ENCODE peak calls at places on chromosomes 16 and 17, in four cellular contexts. P is IMR-90, G is K562, C is GM12878. U is an unnamed sample.

GRCh38 chr17:78176548-78177025 is 8.2 kb downstream of the SYNGR2 start:
- DNase-seq in P (peak), G (peak), C (no peak), U (peak)

GRCh38 chr16:19105891-19106624 is 7.7 kb upstream of the ITPRIPL2 start:
- DNase-seq in P (peak), G (no peak), C (no peak), U (no peak)

GRCh38 chr16:69859105-69859969 is 91.8 kb upstream of the CLEC18A start:
- DNase-seq in P (no peak), G (peak), C (no peak), U (peak)

GRCh38 chr17:27577124-27577761 is 53.7 kb upstream of the LGALS9 start:
- DNase-seq in P (peak), G (peak), C (no peak), U (peak)

GRCh38 chr16:66662445-66663194 is 33.9 kb downstream of the CMTM4 start:
- DNase-seq in P (peak), G (peak), C (no peak), U (no peak)

GRCh38 chr17:75345514-75346167 is 56.4 kb upstream of the SLC25A19 start:
- DNase-seq in P (no peak), G (peak), C (peak), U (no peak)

GRCh38 chr17:49850772-49851386 is 3.0 kb upstream of the TAC4 start:
- DNase-seq in P (no peak), G (no peak), C (no peak), U (no peak)

GRCh38 chr17:17694229-17695081 is 13.2 kb downstream of the RAI1 start:
- DNase-seq in P (peak), G (peak), C (no peak), U (peak)

GRCh38 chr17:63984206-63984605 is 11.5 kb upstream of the SCN4A start:
- DNase-seq in P (peak), G (no peak), C (no peak), U (no peak)

GRCh38 chr17:2075336-2076056 is 20.6 kb downstream of the HIC1 start:
- DNase-seq in P (peak), G (no peak), C (no peak), U (no peak)

GRCh38 chr17:64741924-64742670 is 80.0 kb upstream of the SMURF2 start:
- DNase-seq in P (peak), G (no peak), C (no peak), U (no peak)

GRCh38 chr17:30824356-30825145 is at the start of gene CRLF3:
- DNase-seq in P (peak), G (peak), C (peak), U (peak)

GRCh38 chr16:78775161-78775561 is 675.7 kb downstream of the WWOX start:
- DNase-seq in P (no peak), G (no peak), C (no peak), U (no peak)

GRCh38 chr16:78763821-78764440 is 664.5 kb downstream of the WWOX start:
- DNase-seq in P (no peak), G (no peak), C (no peak), U (no peak)

GRCh38 chr16:1974157-1975070 is 2.6 kb downstream of the TBL3 start:
- DNase-seq in P (no peak), G (no peak), C (no peak), U (no peak)

GRCh38 chr17:42991471-42991870 is 6.7 kb upstream of the RPL27 start:
- DNase-seq in P (no peak), G (no peak), C (no peak), U (no peak)

GRCh38 chr17:65553646-65554567 is 7.5 kb downstream of the AXIN2 start:
- DNase-seq in P (peak), G (no peak), C (no peak), U (no peak)

GRCh38 chr17:9389116-9389515 is 186.5 kb downstream of the STX8 start:
- DNase-seq in P (peak), G (no peak), C (peak), U (no peak)

GRCh38 chr17:65698381-65699061 is 137.1 kb upstream of the AXIN2 start:
- DNase-seq in P (peak), G (no peak), C (no peak), U (no peak)

GRCh38 chr16:86878290-86879160 is 300.2 kb downstream of the FOXL1 start:
- DNase-seq in P (no peak), G (no peak), C (no peak), U (no peak)

GRCh38 chr17:9021158-9021984 is at the start of gene NTN1:
- DNase-seq in P (peak), G (no peak), C (no peak), U (no peak)

GRCh38 chr17:10698116-10698818 is 873 bp downstream of the ADPRM start:
- DNase-seq in P (peak), G (peak), C (no peak), U (no peak)
- TF ChIP-seq CHD1 in P (no peak), G (no peak), C (no peak), U (no peak)

DNA sequence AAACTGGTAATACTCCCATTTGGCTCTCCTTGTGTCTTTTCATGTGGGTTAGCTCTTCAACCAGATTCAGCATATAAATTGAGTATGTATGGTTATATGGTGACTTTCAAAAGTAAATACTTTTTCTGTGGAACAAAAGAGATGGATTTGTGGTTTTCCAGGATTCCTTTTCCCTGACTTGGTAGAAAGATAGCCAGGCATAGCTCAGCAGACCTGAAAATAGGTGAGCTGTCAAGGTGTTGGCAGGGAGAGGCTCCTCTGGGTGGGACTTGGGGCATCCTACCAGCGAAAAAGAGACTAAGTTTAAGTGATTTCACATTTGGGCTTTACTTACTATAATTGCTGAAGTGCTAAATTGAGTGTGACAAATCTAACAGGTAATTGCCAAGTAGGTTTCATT is 80.4 kb downstream of the FTO start:
- DNase-seq in P (no peak), G (no peak), C (no peak), U (no peak)
- TF ChIP-seq CHD1 in P (no peak), G (no peak), C (no peak), U (no peak)

GRCh38 chr16:88376053-88376834 is 6.5 kb upstream of the ZNF469 start:
- DNase-seq in P (no peak), G (no peak), C (no peak), U (no peak)

GRCh38 chr16:88373927-88374492 is 8.7 kb upstream of the ZNF469 start:
- DNase-seq in P (no peak), G (no peak), C (no peak), U (no peak)

GRCh38 chr16:88374736-88375135 is 8.0 kb upstream of the ZNF469 start:
- DNase-seq in P (no peak), G (no peak), C (no peak), U (no peak)

GRCh38 chr16:88376835-88377726 is 5.7 kb upstream of the ZNF469 start:
- DNase-seq in P (no peak), G (no peak), C (no peak), U (no peak)

DNA sequence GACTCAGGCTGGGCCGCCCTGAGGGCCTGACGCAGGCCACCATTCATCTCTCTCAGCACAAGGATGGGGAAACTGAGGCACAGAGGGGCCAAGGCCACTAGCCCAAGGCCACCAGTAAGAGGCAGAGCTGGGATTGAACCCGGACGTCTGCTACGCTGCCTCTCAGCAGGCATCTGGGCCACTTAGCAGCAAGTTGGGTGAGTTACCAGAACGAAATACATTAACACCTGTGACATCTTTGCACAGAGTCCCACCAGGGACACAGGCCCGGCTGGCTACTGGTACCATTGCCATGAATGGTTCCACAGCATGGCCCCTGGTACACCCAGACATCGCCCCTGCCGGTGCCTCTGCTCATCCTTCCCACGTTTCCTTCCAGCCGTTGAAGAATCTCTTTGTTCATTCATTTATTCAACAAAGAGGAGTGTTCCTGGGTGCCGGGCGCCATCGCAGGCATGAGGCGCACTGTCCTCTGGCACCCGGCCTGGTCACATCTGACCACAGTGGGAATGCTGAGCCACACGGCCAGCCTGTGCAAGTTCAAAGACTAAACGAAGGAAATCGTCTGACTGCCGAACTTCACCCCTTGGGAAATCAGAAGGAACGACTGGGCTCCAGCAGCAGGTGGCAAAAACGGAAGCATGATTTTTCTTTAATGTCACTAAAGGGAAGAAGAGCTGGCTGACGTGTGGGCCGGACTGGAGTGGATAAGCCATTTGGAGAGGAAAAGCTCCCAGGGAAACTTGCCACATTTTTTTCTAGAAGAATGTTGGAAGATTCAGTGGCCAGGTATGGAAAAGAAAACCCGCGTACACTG is 7.3 kb upstream of the ZNF469 start:
- DNase-seq in P (no peak), G (no peak), C (no peak), U (no peak)
- TF ChIP-seq CHD1 in P (no peak), G (no peak), C (no peak), U (no peak)

GRCh38 chr16:28923652-28924398 is 1.2 kb downstream of the RABEP2 start:
- DNase-seq in P (no peak), G (no peak), C (peak), U (no peak)
- TF ChIP-seq CHD1 in P (no peak), G (no peak), C (peak), U (no peak)

GRCh38 chr17:3935140-3935542 is 18.9 kb upstream of the P2RX1 start:
- DNase-seq in P (peak), G (peak), C (no peak), U (peak)
- TF ChIP-seq CHD1 in P (no peak), G (no peak), C (no peak), U (no peak)

DNA sequence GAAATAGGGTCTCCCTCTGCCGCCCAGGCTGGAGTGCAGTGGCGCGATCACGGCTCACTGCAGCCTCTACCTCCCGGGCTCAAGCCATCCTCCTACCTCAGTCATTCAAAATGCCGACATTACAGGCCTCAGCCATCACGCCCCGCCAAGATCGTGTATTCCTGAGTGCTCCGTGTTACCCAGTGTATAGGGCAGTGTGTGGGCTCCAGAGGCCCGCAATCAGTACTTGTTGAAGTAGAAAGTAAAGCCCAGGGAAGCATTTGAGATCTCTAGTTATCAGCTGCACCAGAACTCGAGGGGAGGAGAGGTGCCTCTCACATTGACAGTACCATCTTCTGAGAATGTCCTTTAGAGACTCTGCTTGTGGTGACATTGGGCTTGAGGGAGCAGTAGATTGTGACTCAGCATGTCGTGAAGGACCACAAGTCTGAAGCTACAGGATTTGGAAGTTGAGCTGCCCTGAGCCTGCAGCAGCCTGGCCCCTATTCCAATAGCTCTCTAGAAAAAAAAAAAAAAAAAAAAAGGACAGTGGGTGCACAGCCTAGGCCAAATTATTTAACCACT is 1.1 kb upstream of the PRPSAP1 start:
- DNase-seq in P (no peak), G (peak), C (no peak), U (peak)
- TF ChIP-seq CHD1 in P (no peak), G (no peak), C (no peak), U (no peak)

GRCh38 chr17:45645330-45645729 is 138.8 kb upstream of the CRHR1 start:
- DNase-seq in P (no peak), G (no peak), C (no peak), U (no peak)

GRCh38 chr17:45643591-45643990 is 140.5 kb upstream of the CRHR1 start:
- DNase-seq in P (no peak), G (no peak), C (no peak), U (no peak)

GRCh38 chr17:45640141-45640850 is 143.8 kb upstream of the CRHR1 start:
- DNase-seq in P (peak), G (peak), C (peak), U (peak)

GRCh38 chr17:45639297-45639849 is 144.7 kb upstream of the CRHR1 start:
- DNase-seq in P (no peak), G (no peak), C (no peak), U (no peak)

GRCh38 chr17:45641541-45641940 is 142.6 kb upstream of the CRHR1 start:
- DNase-seq in P (no peak), G (no peak), C (no peak), U (no peak)
- TF ChIP-seq CHD1 in P (no peak), G (no peak), C (no peak), U (no peak)

GRCh38 chr17:13346996-13347762 is 254.6 kb downstream of the HS3ST3A1 start:
- DNase-seq in P (peak), G (peak), C (no peak), U (no peak)

GRCh38 chr17:13346592-13346991 is 255.1 kb downstream of the HS3ST3A1 start:
- DNase-seq in P (no peak), G (no peak), C (no peak), U (no peak)

GRCh38 chr17:13351046-13351445 is 250.7 kb downstream of the HS3ST3A1 start:
- DNase-seq in P (peak), G (no peak), C (no peak), U (no peak)

GRCh38 chr17:13350466-13350865 is 251.3 kb downstream of the HS3ST3A1 start:
- DNase-seq in P (no peak), G (no peak), C (no peak), U (no peak)

GRCh38 chr17:13346081-13346533 is 255.6 kb downstream of the HS3ST3A1 start:
- DNase-seq in P (peak), G (peak), C (no peak), U (no peak)
- TF ChIP-seq CHD1 in P (no peak), G (no peak), C (no peak), U (no peak)

DNA sequence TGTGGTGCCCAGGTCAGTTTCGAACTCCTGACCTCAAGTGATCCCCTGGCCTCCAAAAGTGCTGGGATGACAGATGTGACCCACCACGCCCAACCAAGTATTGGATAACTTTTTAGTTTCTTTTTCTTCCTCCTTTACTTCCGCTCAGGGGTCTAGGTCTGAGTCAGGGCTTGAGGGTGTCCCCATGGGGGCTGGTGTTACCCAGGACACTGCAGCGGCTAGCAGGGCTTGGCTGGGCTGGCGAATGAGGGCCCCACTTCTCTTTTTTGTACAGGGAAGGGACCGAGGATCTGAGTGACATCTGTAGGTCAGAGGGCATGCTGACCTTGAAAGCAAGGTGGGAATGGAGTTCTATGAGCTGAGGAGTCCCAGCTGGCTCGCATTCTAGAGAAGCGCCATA is 24.9 kb downstream of the RAB11FIP3 start:
- DNase-seq in P (no peak), G (no peak), C (peak), U (no peak)
- TF ChIP-seq CHD1 in P (no peak), G (no peak), C (no peak), U (no peak)